ENCODE peak calls at places on chromosomes 12 and 14, in six cellular contexts. C is pancreas; D is HCT116; R is colonic mucosa; L is fibroblast of lung; T is CD8-positive, alpha-beta T cell. Y is an unnamed sample. For H3K4me1, the result is how much of the 10 kb centered on the place peaks cover.

GRCh38 chr14:33432407-33433023 is 493.8 kb downstream of the NPAS3 start:
- DNase-seq in C (no peak), D (no peak), R (no peak), L (peak), T (no peak), Y (no peak)

GRCh38 chr14:59897757-59898383 is 22.1 kb upstream of the LRRC9 start:
- DNase-seq in L (peak), C (no peak), T (no peak), R (peak), D (peak), Y (no peak)

GRCh38 chr12:11580125-11580751 is 69.2 kb upstream of the ETV6 start:
- DNase-seq in C (no peak), D (no peak), R (peak), T (no peak), L (peak), Y (no peak)

GRCh38 chr14:72679591-72680151 is 214.2 kb downstream of the DPF3 start:
- DNase-seq in C (no peak), D (no peak), R (no peak), T (no peak), L (peak), Y (no peak)

GRCh38 chr14:100695423-100695738 is 31.3 kb upstream of the DLK1 start:
- DNase-seq in C (no peak), R (no peak), L (no peak), D (no peak), T (no peak), Y (no peak)

GRCh38 chr14:55107766-55108554 is 21.1 kb upstream of the LGALS3 start:
- DNase-seq in C (peak), R (peak), L (peak), D (peak), T (no peak), Y (no peak)

GRCh38 chr14:76780360-76780759 is 19.1 kb downstream of the VASH1 start:
- DNase-seq in T (no peak), C (no peak), D (no peak), L (no peak), R (no peak), Y (no peak)

GRCh38 chr14:89202413-89202812 is 214.6 kb downstream of the FOXN3 start:
- DNase-seq in L (no peak), R (no peak), C (no peak), D (no peak), T (no peak), Y (peak)

GRCh38 chr14:53306926-53307325 is 153.8 kb upstream of the DDHD1 start:
- DNase-seq in D (no peak), C (no peak), T (no peak), R (no peak), L (peak), Y (no peak)

GRCh38 chr14:98173291-98173690 is 1098.7 kb downstream of the BCL11B start:
- DNase-seq in D (no peak), R (peak), L (no peak), T (peak), C (no peak), Y (peak)

GRCh38 chr14:100081997-100082625 is 16.9 kb downstream of the EVL start:
- DNase-seq in T (no peak), D (no peak), L (no peak), R (no peak), C (no peak), Y (peak)

GRCh38 chr12:67968316-67968715 is 20.9 kb upstream of the IFNG-AS1 start:
- DNase-seq in L (peak), R (no peak), T (no peak), C (no peak), D (no peak), Y (no peak)

GRCh38 chr14:32225378-32225920 is 22.4 kb upstream of the RNU6-8 start:
- DNase-seq in R (no peak), C (no peak), L (no peak), D (no peak), T (no peak), Y (no peak)

GRCh38 chr14:102592969-102593840 is 756 bp downstream of the RCOR1 start:
- DNase-seq in D (no peak), L (peak), R (peak), C (peak), T (peak), Y (peak)

GRCh38 chr14:61288720-61289119 is 7.6 kb upstream of the TMEM30B start:
- DNase-seq in L (no peak), R (no peak), D (no peak), T (no peak), C (no peak), Y (no peak)

GRCh38 chr12:4037747-4038312 is 164.6 kb upstream of the PARP11 start:
- DNase-seq in D (no peak), L (peak), C (no peak), R (peak), T (no peak), Y (peak)

GRCh38 chr14:34843011-34843554 is 32.1 kb downstream of the BAZ1A start:
- DNase-seq in T (no peak), D (no peak), L (peak), R (no peak), C (no peak), Y (no peak)

GRCh38 chr14:71566276-71566675 is 366.0 kb upstream of the RGS6 start:
- DNase-seq in D (no peak), T (no peak), R (no peak), C (no peak), L (no peak), Y (no peak)

GRCh38 chr12:42538203-42538602 is 51.3 kb downstream of the PRICKLE1 start:
- DNase-seq in T (no peak), R (no peak), C (no peak), L (no peak), D (no peak), Y (no peak)

GRCh38 chr14:96038558-96038919 is 623 bp upstream of the C14orf132 start:
- DNase-seq in L (no peak), C (no peak), T (no peak), D (peak), R (no peak), Y (no peak)

GRCh38 chr12:102956738-102957338 is 636 bp upstream of the ASCL1 start:
- DNase-seq in T (no peak), C (no peak), L (no peak), R (no peak), D (no peak), Y (no peak)

GRCh38 chr14:100147181-100147631 is 12.2 kb downstream of the DEGS2 start:
- DNase-seq in D (no peak), R (no peak), L (no peak), T (peak), C (no peak), Y (peak)

GRCh38 chr12:9794484-9795063 is 32.7 kb upstream of the KLRF1 start:
- DNase-seq in C (no peak), D (no peak), T (no peak), R (no peak), L (no peak), Y (no peak)

GRCh38 chr12:131072446-131073230 is 118.9 kb downstream of the ADGRD1 start:
- DNase-seq in T (no peak), L (no peak), D (no peak), C (no peak), R (no peak), Y (no peak)

DNA sequence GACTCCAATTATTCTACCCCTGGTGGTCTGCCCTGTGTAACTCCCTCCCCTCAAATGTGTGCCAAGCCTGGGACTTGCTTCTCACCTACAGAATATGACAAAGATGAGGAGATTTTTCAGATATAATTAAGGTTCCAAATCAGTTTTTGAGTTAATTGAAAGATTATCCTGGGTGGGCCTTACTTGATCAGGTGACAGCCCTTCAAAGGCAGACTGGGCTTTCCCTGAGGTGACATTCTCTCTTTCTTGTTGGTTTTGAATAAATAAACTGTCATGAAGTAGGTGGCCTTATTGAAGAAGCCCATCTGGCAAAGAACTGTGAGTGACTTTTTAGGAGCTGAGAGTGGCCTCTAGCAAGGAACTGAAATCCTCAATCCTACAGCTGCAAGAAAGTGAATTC is 106.0 kb downstream of the BRMS1L start:
- DNase-seq in D (no peak), R (no peak), L (no peak), T (no peak), C (no peak), Y (no peak)
- H3K4me3 ChIP-seq in D (no peak), R (no peak), L (no peak), T (peak), C (no peak), Y (peak)

GRCh38 chr12:45762185-45763110 is 32.9 kb downstream of the ARID2 start:
- DNase-seq in R (no peak), T (no peak), D (peak), L (peak), C (no peak), Y (no peak)
- TF ChIP-seq CTCF in R (peak), T (peak), D (peak), L (peak), C (peak), Y (peak)

GRCh38 chr12:28278960-28279359 is 88.7 kb downstream of the CCDC91 start:
- DNase-seq in R (no peak), D (no peak), L (no peak), T (no peak), C (no peak), Y (no peak)
- H3K4me1 ChIP-seq in R (under half), D (under half), L (under half), T (under half), C (under half), Y (under half)

GRCh38 chr12:114679452-114679875 is 4.5 kb downstream of the TBX3 start:
- DNase-seq in R (no peak), D (no peak), L (no peak), T (no peak), C (no peak), Y (no peak)

GRCh38 chr12:114679942-114680341 is 4.0 kb downstream of the TBX3 start:
- DNase-seq in T (no peak), R (no peak), D (no peak), L (no peak), C (no peak), Y (no peak)

GRCh38 chr12:114681149-114681849 is 2.7 kb downstream of the TBX3 start:
- DNase-seq in C (no peak), L (peak), T (no peak), D (no peak), R (no peak), Y (no peak)

GRCh38 chr12:114682101-114682919 is 1.7 kb downstream of the TBX3 start:
- DNase-seq in C (no peak), L (no peak), D (no peak), R (no peak), T (no peak), Y (no peak)

DNA sequence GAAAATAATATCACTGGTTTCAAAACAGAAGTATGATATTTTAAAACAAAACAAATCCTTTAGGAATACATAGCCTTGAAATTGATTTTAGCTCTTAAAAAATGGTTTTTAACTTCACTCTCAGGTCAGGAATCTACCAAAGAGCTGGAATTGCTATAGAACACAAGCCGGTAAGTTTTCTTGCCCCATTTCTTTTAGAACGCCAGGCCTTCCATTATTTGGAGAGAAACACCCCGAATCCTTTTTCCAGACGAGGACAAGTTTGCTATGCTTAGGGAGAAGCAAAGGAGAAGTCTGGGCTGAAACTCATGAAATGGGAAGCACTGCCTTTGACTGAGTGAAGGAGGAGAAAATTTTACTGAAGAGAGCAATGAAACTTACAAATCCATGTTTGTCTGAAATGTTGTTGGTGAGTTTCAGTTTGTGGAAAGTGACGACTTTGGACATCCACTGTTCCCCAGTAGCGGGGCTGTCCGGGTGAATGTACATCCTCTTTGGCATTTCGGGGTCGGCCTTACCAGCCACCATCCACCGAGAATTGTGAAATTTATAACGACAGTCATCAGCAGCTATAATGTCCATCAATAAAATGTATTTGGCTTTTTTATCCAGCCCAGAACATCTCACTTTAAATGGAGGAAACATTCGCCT is 3.4 kb downstream of the TBX3 start:
- DNase-seq in L (no peak), R (no peak), D (no peak), T (no peak), C (no peak), Y (no peak)
- H3K4me3 ChIP-seq in L (peak), R (no peak), D (no peak), T (no peak), C (peak), Y (no peak)

GRCh38 chr12:111766608-111767361 is at the start of gene ALDH2:
- DNase-seq in C (peak), D (peak), R (peak), T (no peak), L (peak), Y (no peak)
- TF ChIP-seq CTCF in C (no peak), D (no peak), R (no peak), T (no peak), L (no peak), Y (no peak)

GRCh38 chr12:51948066-51948465 is 3.4 kb upstream of the ACVR1B start:
- DNase-seq in L (no peak), D (no peak), T (no peak), R (no peak), C (no peak), Y (no peak)
- H3K4me1 ChIP-seq in L (under half), D (under half), T (under half), R (under half), C (under half), Y (under half)

GRCh38 chr14:104792945-104793702 is 2.4 kb downstream of the AKT1 start:
- DNase-seq in D (no peak), C (no peak), R (no peak), T (no peak), L (no peak), Y (no peak)

GRCh38 chr14:104794641-104795467 is 694 bp downstream of the AKT1 start:
- DNase-seq in D (no peak), T (no peak), R (peak), C (no peak), L (peak), Y (peak)

GRCh38 chr14:104792101-104792884 is 3.3 kb downstream of the AKT1 start:
- DNase-seq in T (no peak), C (peak), L (no peak), D (no peak), R (no peak), Y (no peak)

GRCh38 chr14:104794099-104794498 is 1.4 kb downstream of the AKT1 start:
- DNase-seq in R (peak), L (peak), D (no peak), C (no peak), T (no peak), Y (peak)

GRCh38 chr14:104793703-104793959 is 1.9 kb downstream of the AKT1 start:
- DNase-seq in C (no peak), D (no peak), T (no peak), R (no peak), L (no peak), Y (no peak)
- H3K4me3 ChIP-seq in C (peak), D (peak), T (no peak), R (peak), L (peak), Y (peak)

GRCh38 chr14:63361790-63362189 is 43.1 kb upstream of the GPHB5 start:
- DNase-seq in D (no peak), T (no peak), R (no peak), L (no peak), C (no peak), Y (no peak)
- TF ChIP-seq CTCF in D (peak), T (no peak), R (no peak), L (no peak), C (no peak), Y (peak)

Y was measured in DND-41.